ENCODE peak calls at places on chromosomes 4 and X, in six cellular contexts. V is body of pancreas, K is right lobe of liver, Y is T-helper 2 cell, S is psoas muscle, Z is endothelial cell. H is an unnamed sample.

GRCh38 chrX:66163849-66164401 is at the start of gene HEPH:
- DNase-seq in Y (no peak), S (no peak), K (no peak), V (no peak), Z (peak), H (peak)

GRCh38 chr4:99885063-99885664 is 9.1 kb downstream of the LAMTOR3 start:
- DNase-seq in Z (peak), K (no peak), S (no peak), Y (peak), V (no peak), H (no peak)

GRCh38 chrX:53039239-53039638 is 9.3 kb upstream of the GPR173 start:
- DNase-seq in Y (no peak), Z (no peak), K (no peak), S (no peak), V (no peak), H (no peak)

GRCh38 chr4:177441061-177441802 is 1.0 kb downstream of the AGA start:
- DNase-seq in S (no peak), K (no peak), V (no peak), Z (no peak), Y (peak), H (peak)

GRCh38 chr4:110287130-110287529 is 88.7 kb upstream of the ELOVL6 start:
- DNase-seq in Y (peak), S (no peak), V (no peak), Z (no peak), K (no peak), H (no peak)

GRCh38 chr4:10123227-10124101 is 6.9 kb upstream of the WDR1 start:
- DNase-seq in K (no peak), V (no peak), Y (no peak), S (no peak), Z (peak), H (peak)

GRCh38 chr4:91366561-91366960 is 937.2 kb upstream of the GRID2 start:
- DNase-seq in S (no peak), V (no peak), K (no peak), Y (no peak), Z (no peak), H (no peak)

GRCh38 chr4:155944516-155944915 is 9.2 kb downstream of the CTSO start:
- DNase-seq in K (no peak), Y (no peak), S (no peak), V (no peak), Z (no peak), H (no peak)

GRCh38 chr4:41799126-41799525 is 50.6 kb upstream of the PHOX2B start:
- DNase-seq in Y (no peak), K (no peak), Z (no peak), V (no peak), S (no peak), H (no peak)

GRCh38 chrX:141176586-141177451 is at the start of gene LDOC1:
- DNase-seq in Y (peak), K (peak), V (peak), Z (peak), S (peak), H (peak)

GRCh38 chrX:151902813-151903591 is 9.7 kb upstream of the MAGEA4 start:
- DNase-seq in Z (peak), K (no peak), Y (no peak), S (peak), V (no peak), H (peak)

GRCh38 chr4:114132830-114133229 is 153.4 kb upstream of the ARSJ start:
- DNase-seq in V (no peak), K (no peak), Y (no peak), Z (no peak), S (no peak), H (no peak)

GRCh38 chr4:26719954-26720552 is 136.2 kb downstream of the TBC1D19 start:
- DNase-seq in K (no peak), V (no peak), Y (no peak), Z (no peak), S (no peak), H (no peak)

GRCh38 chrX:96752776-96753175 is 68.1 kb downstream of the DIAPH2 start:
- DNase-seq in Y (no peak), S (no peak), Z (no peak), V (no peak), K (no peak), H (no peak)

GRCh38 chr4:186727149-186727976 is 3.7 kb upstream of the FAT1 start:
- DNase-seq in K (no peak), Y (no peak), Z (no peak), V (no peak), S (no peak), H (no peak)

GRCh38 chrX:69415698-69416097 is 88.4 kb upstream of the NALF2 start:
- DNase-seq in S (no peak), Z (no peak), Y (no peak), V (no peak), K (no peak), H (no peak)

GRCh38 chr4:63528592-63528991 is 880.7 kb downstream of the TECRL start:
- DNase-seq in Z (no peak), V (no peak), S (no peak), Y (no peak), K (no peak), H (no peak)

GRCh38 chr4:114109776-114110175 is 130.3 kb upstream of the ARSJ start:
- DNase-seq in K (no peak), V (no peak), Z (no peak), Y (no peak), S (no peak), H (no peak)

GRCh38 chr4:3834921-3835521 is 68.8 kb downstream of the ADRA2C start:
- DNase-seq in Z (no peak), Y (no peak), S (no peak), K (peak), V (no peak), H (no peak)

GRCh38 chr4:184450045-184450444 is 24.3 kb downstream of the IRF2 start:
- DNase-seq in Y (no peak), Z (no peak), K (no peak), V (no peak), S (no peak), H (no peak)

GRCh38 chrX:55778322-55778721 is 60.8 kb downstream of the RRAGB start:
- DNase-seq in Z (no peak), K (no peak), S (no peak), Y (no peak), V (no peak), H (no peak)

H was measured in colonic mucosa.